ENCODE peak calls at places on chromosomes 5 and 9, in nine cellular contexts. Y is iPS DF 6.9; T is cardiac fibroblast; D is stimulated activated effector memory CD8-positive, alpha-beta T cell treated with anti-CD3 and anti-CD28 coated beads, Interleukin-12 subunit alpha, Interleukin-12 subunit beta, amount 100 ng/mL, for 72 hours; W is stimulated activated CD8-positive, alpha-beta memory T cell treated with anti-CD3 and anti-CD28 coated beads, Interleukin-15, amount 100 ng/mL, for 4 hours; H is amygdala; C is NCI-H460; P is activated naive CD4-positive, alpha-beta T cell treated with Interleukin-2 at 50 U/mL for 16 hours; Z is A549. A is an unnamed sample.
A peak's percentile ranks its signal among the peaks of the same experiment; 100 is the strongest.

GRCh38 chr9:4904322-4905134 is 80.5 kb upstream of the JAK2 start:
- DNase-seq in D (no peak), H (no peak), C (peak; percentile 20), P (no peak), W (no peak), T (peak; percentile 76), Y (no peak), Z (peak; percentile 61), A (no peak)

GRCh38 chr5:73994963-73995362 is 369.0 kb downstream of the ARHGEF28 start:
- DNase-seq in P (no peak), T (no peak), H (no peak), C (no peak), Z (no peak), D (no peak), W (no peak), Y (no peak), A (no peak)

GRCh38 chr9:38337706-38338264 is 54.7 kb upstream of the ALDH1B1 start:
- DNase-seq in W (no peak), T (no peak), Z (no peak), D (no peak), P (no peak), Y (no peak), C (no peak), H (no peak), A (no peak)

GRCh38 chr9:98978231-98978681 is 34.5 kb downstream of the COL15A1 start:
- DNase-seq in H (no peak), T (no peak), Z (no peak), C (no peak), D (no peak), Y (no peak), P (no peak), W (no peak), A (no peak)

GRCh38 chr9:126122901-126123616 is 203.6 kb upstream of the MVB12B start:
- DNase-seq in T (no peak), C (no peak), W (no peak), Y (no peak), Z (no peak), D (peak; percentile 36), H (no peak), P (no peak), A (no peak)

GRCh38 chr9:86093788-86094555 is 5.4 kb downstream of the GOLM1 start:
- DNase-seq in Y (no peak), T (peak; percentile 70), Z (peak; percentile 98), P (no peak), H (no peak), D (no peak), C (peak; percentile 42), W (no peak), A (no peak)

GRCh38 chr9:71763752-71764332 is 4.5 kb downstream of the CEMIP2 start:
- DNase-seq in C (no peak), T (peak; percentile 52), W (no peak), H (no peak), D (no peak), P (no peak), Z (no peak), Y (no peak), A (no peak)

GRCh38 chr5:138054863-138055558 is 22.1 kb upstream of the FAM13B start:
- DNase-seq in W (no peak), D (no peak), Z (no peak), H (peak; percentile 69), Y (no peak), P (no peak), T (peak; percentile 22), C (no peak), A (no peak)

GRCh38 chr5:36661446-36662220 is 55.2 kb downstream of the SLC1A3 start:
- DNase-seq in D (no peak), T (no peak), Z (no peak), C (no peak), Y (no peak), W (no peak), P (no peak), H (peak; percentile 15), A (no peak)

GRCh38 chr5:179209359-179210150 is 135.7 kb downstream of the ADAMTS2 start:
- DNase-seq in Z (no peak), W (no peak), D (no peak), C (no peak), Y (no peak), T (peak; percentile 75), P (no peak), H (no peak), A (no peak)

GRCh38 chr5:36889264-36889663 is 12.7 kb downstream of the NIPBL start:
- DNase-seq in H (no peak), T (no peak), D (no peak), Z (no peak), P (no peak), C (no peak), W (no peak), Y (no peak), A (no peak)

GRCh38 chr5:178207183-178207916 is 3.0 kb downstream of the HNRNPAB start:
- DNase-seq in W (no peak), H (no peak), D (no peak), Y (no peak), T (peak; percentile 69), P (no peak), Z (peak; percentile 31), C (no peak), A (no peak)

GRCh38 chr9:127723013-127723412 is 7.1 kb downstream of the TTC16 start:
- DNase-seq in P (no peak), Y (no peak), Z (no peak), T (no peak), W (no peak), C (no peak), H (no peak), D (no peak), A (no peak)

GRCh38 chr5:137055271-137055872 is 443.8 kb downstream of the SPOCK1 start:
- DNase-seq in Y (no peak), C (no peak), H (no peak), T (peak; percentile 31), Z (no peak), P (no peak), D (no peak), W (no peak), A (no peak)

GRCh38 chr5:65247594-65247993 is 234.1 kb downstream of the ADAMTS6 start:
- DNase-seq in D (no peak), Y (no peak), W (no peak), Z (no peak), P (no peak), C (no peak), H (no peak), T (no peak), A (no peak)

GRCh38 chr9:109440117-109440515 is 58.0 kb downstream of the PTPN3 start:
- DNase-seq in H (no peak), W (no peak), T (no peak), Z (no peak), P (no peak), D (no peak), C (no peak), Y (no peak), A (no peak)

GRCh38 chr9:86458456-86458855 is 104.2 kb upstream of the TUT7 start:
- DNase-seq in H (no peak), Z (no peak), W (no peak), D (no peak), T (no peak), C (no peak), Y (no peak), P (no peak), A (no peak)

GRCh38 chr5:61964199-61964598 is 341.8 kb upstream of the KIF2A start:
- DNase-seq in Y (no peak), Z (no peak), H (no peak), W (no peak), P (no peak), C (no peak), D (no peak), T (peak; percentile 2), A (no peak)

GRCh38 chr9:129686736-129687135 is 21.3 kb downstream of the PRRX2 start:
- DNase-seq in P (no peak), W (no peak), C (no peak), Y (no peak), H (no peak), D (no peak), Z (no peak), T (no peak), A (no peak)

GRCh38 chr5:158200624-158201023 is 341.7 kb upstream of the CLINT1 start:
- DNase-seq in C (no peak), T (no peak), Y (no peak), W (no peak), P (no peak), D (no peak), H (no peak), Z (no peak), A (no peak)

GRCh38 chr9:69797680-69798079 is 22.9 kb upstream of the CFAP95 start:
- DNase-seq in P (no peak), D (no peak), T (no peak), C (no peak), H (no peak), Y (no peak), Z (no peak), W (no peak), A (no peak)

GRCh38 chr9:29769019-29769418 is 2195.7 kb upstream of the C9orf72 start:
- DNase-seq in D (no peak), C (no peak), Z (no peak), W (no peak), T (no peak), P (no peak), Y (no peak), H (no peak), A (no peak)

GRCh38 chr5:150656191-150657132 is 4.6 kb upstream of the MYOZ3 start:
- DNase-seq in W (peak; percentile 61), C (peak; percentile 60), Y (no peak), D (peak; percentile 85), T (peak; percentile 53), H (peak; percentile 56), Z (peak; percentile 60), P (peak; percentile 73), A (peak; percentile 82)

GRCh38 chr9:89863837-89864236 is 259.0 kb downstream of the GADD45G start:
- DNase-seq in C (no peak), T (no peak), P (no peak), D (no peak), Z (no peak), Y (no peak), H (no peak), W (no peak), A (no peak)

GRCh38 chr5:81269751-81270686 is 31.4 kb upstream of the ZCCHC9 start:
- DNase-seq in C (no peak), Z (no peak), T (peak; percentile 37), D (no peak), H (no peak), P (no peak), Y (no peak), W (no peak), A (no peak)

GRCh38 chr5:81827522-81827921 is 76.6 kb upstream of the SSBP2 start:
- DNase-seq in W (no peak), C (no peak), T (no peak), D (no peak), Y (no peak), H (no peak), P (no peak), Z (no peak), A (no peak)

GRCh38 chr5:121285861-121286527 is 565.7 kb upstream of the FTMT start:
- DNase-seq in C (no peak), P (no peak), W (no peak), T (no peak), Y (no peak), D (no peak), Z (no peak), H (no peak), A (no peak)

GRCh38 chr5:124102491-124102890 is 590.5 kb downstream of the CSNK1G3 start:
- DNase-seq in W (no peak), Y (no peak), Z (no peak), T (peak; percentile 44), D (no peak), C (no peak), P (no peak), H (no peak), A (no peak)

GRCh38 chr5:161311141-161311708 is 235.3 kb downstream of the GABRB2 start:
- DNase-seq in C (no peak), T (no peak), P (no peak), Y (no peak), H (no peak), W (no peak), D (no peak), Z (no peak), A (no peak)

GRCh38 chr5:130496215-130496614 is 592.0 kb downstream of the CHSY3 start:
- DNase-seq in Y (no peak), H (no peak), D (no peak), Z (peak; percentile 75), P (no peak), C (no peak), W (no peak), T (no peak), A (no peak)

GRCh38 chr9:135644631-135645218 is 5.4 kb upstream of the GLT6D1 start:
- DNase-seq in Z (no peak), P (no peak), H (no peak), Y (no peak), W (no peak), T (no peak), D (no peak), C (no peak), A (no peak)

A was measured in T-cell.